ENCODE peak calls at places on chromosomes 12 and 14, in six cellular contexts. B is brain microvascular endothelial cell, K is IMR-90, X is heart left ventricle, N is thoracic aorta, Z is psoas muscle. P is an unnamed sample.

GRCh38 chr12:85630851-85631250 is 205.4 kb downstream of the RASSF9 start:
- DNase-seq in B (no peak), Z (no peak), K (peak), N (no peak), X (no peak), P (no peak)

GRCh38 chr12:32252199-32253073 is 145.8 kb downstream of the BICD1 start:
- DNase-seq in K (no peak), Z (no peak), X (no peak), B (no peak), N (no peak), P (no peak)

GRCh38 chr14:50040401-50040775 is 76.0 kb downstream of the VCPKMT start:
- DNase-seq in B (peak), X (no peak), N (no peak), K (peak), Z (no peak), P (peak)

GRCh38 chr12:93126069-93126474 is 197.0 kb upstream of the EEA1 start:
- DNase-seq in K (no peak), X (no peak), N (no peak), B (no peak), Z (no peak), P (no peak)

GRCh38 chr12:124548854-124549378 is 18.5 kb downstream of the NCOR2 start:
- DNase-seq in B (peak), N (no peak), X (peak), Z (peak), K (peak), P (peak)

GRCh38 chr12:71591601-71592000 is 72.0 kb downstream of the ZFC3H1 start:
- DNase-seq in K (no peak), Z (no peak), B (no peak), X (no peak), N (no peak), P (no peak)

GRCh38 chr14:68552597-68552996 is 240.3 kb downstream of the ZFP36L1 start:
- DNase-seq in K (peak), B (no peak), Z (no peak), N (no peak), X (peak), P (no peak)

GRCh38 chr12:56520025-56520810 is 1.4 kb upstream of the RBMS2 start:
- DNase-seq in N (no peak), B (no peak), K (peak), X (peak), Z (no peak), P (no peak)

DNA sequence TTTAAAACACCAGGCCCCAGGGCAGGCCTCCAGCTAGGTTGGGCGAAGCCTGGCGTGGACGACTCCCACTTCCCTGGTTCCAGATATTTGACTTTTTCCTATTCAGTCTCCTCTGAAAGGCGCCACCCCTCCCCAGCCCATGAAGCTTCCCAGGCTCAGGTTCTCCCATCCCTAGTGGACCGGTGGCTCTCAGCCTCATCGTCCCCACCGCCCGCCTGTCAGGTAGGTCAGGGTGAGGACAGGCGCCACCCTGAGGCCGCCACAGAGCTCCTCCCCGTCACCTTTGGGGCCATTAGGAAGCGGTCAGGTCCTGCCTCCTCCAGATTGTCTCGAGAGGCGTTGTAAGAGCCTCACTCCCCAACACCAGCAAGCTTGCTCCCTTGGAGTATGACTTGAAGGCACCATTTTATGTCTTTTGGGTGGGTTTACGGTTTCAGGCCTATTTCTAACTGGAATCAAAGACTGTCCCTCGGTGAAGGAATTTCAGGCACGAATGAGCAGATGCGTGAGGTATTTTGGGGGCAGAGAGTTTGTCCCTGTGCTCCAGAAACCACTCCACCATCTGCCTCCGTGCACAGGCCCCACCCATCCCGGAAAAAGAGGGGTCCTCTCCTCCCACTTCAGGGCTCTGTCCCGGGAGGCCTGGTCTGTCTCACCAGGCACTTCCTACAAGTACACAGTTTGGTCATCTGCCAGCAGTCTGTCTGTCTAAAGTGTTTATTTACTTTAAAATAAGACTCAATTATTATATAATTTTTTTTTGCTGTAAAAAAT is 55.6 kb downstream of the TSPAN9 start:
- DNase-seq in X (peak), B (peak), K (peak), Z (no peak), N (no peak), P (no peak)
- TF ChIP-seq CTCF in X (no peak), B (no peak), K (no peak), Z (no peak), N (no peak), P (no peak)

GRCh38 chr12:108649668-108650067 is 16.0 kb upstream of the SELPLG start:
- DNase-seq in B (peak), Z (no peak), N (no peak), K (peak), X (no peak), P (no peak)

GRCh38 chr12:108648371-108648770 is 14.7 kb upstream of the SELPLG start:
- DNase-seq in X (no peak), K (no peak), B (no peak), N (no peak), Z (no peak), P (no peak)

GRCh38 chr12:108650083-108650482 is 16.4 kb upstream of the SELPLG start:
- DNase-seq in Z (no peak), N (no peak), X (no peak), K (no peak), B (no peak), P (no peak)

GRCh38 chr12:108647936-108648287 is 14.2 kb upstream of the SELPLG start:
- DNase-seq in X (no peak), N (no peak), Z (no peak), B (no peak), K (no peak), P (no peak)

GRCh38 chr12:108649126-108649525 is 15.4 kb upstream of the SELPLG start:
- DNase-seq in K (peak), Z (no peak), B (peak), N (no peak), X (no peak), P (no peak)
- H3K4me3 ChIP-seq in K (no peak), Z (no peak), B (no peak), N (no peak), X (no peak), P (no peak)

DNA sequence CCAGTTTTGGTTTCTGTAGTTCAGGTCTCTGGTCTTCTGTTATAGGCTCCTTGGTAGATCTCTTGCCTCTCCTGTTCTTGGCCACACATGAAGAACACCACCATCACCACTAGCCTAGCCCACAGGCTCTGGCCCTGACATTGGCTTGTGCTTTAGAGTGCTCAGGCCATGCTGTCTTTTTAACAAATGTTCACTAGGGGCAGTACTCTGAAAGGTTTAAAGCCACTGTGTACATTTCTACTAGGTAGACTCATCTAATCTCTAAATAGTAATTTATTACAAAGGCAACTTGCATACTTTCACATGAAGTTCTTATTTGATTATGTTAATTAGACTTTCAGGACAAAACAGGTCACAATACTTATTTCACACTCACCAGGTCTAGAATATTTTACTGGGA is 38.3 kb downstream of the PDE6H start:
- DNase-seq in X (no peak), K (no peak), N (no peak), Z (no peak), B (no peak), P (no peak)
- TF ChIP-seq CTCF in X (no peak), K (no peak), N (no peak), Z (no peak), B (peak), P (peak)

DNA sequence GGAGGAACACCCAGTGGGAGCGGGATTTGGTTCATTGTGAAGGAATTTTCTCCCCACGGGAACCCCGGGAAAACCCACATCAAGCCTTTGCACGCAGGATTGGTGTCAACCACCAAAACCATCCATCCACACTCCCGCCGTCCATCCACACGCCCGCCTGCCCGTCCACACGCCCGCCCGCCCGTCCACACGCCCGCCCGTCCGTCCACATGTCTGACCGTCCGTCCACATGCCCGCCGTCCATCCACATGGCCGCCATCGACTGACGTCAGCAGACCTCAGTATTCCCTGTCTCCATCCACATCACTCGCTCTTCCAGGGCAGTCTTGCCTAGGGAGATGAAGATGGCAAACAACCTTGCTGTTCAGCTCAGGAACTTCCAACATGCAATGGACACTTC is 6.7 kb upstream of the GPR132 start:
- DNase-seq in K (no peak), Z (peak), X (no peak), N (no peak), B (no peak), P (no peak)
- H3K4me3 ChIP-seq in K (no peak), Z (no peak), X (no peak), N (no peak), B (no peak), P (no peak)

GRCh38 chr14:72636094-72636493 is 257.8 kb downstream of the DPF3 start:
- DNase-seq in X (no peak), Z (no peak), N (no peak), B (no peak), K (peak), P (no peak)

GRCh38 chr14:72632727-72633126 is 261.2 kb downstream of the DPF3 start:
- DNase-seq in X (no peak), B (no peak), Z (no peak), N (no peak), K (no peak), P (no peak)

GRCh38 chr14:72631401-72631800 is 262.5 kb downstream of the DPF3 start:
- DNase-seq in B (no peak), X (no peak), N (no peak), K (no peak), Z (no peak), P (no peak)

GRCh38 chr14:72634910-72635647 is 258.8 kb downstream of the DPF3 start:
- DNase-seq in X (no peak), K (no peak), Z (no peak), N (no peak), B (no peak), P (no peak)

DNA sequence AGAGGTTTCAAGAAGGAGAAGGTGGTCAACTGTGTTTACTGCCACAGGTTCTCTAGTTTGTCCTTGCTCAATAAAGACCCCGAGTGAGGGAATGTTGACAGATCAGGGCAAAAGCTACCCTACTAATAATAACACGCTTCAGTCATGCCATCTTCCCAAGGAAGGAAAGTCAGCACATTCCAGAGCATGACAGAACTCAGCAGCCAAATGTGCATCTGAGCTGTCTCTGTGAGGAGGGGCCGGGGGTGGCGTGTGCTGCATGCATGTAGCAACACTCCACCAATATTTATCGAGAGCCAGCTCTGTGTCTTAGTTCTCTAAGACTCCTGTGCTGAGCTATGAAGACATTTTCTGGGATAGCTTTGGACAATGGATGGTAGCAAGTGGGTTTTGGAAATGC is 260.4 kb downstream of the DPF3 start:
- DNase-seq in X (no peak), Z (no peak), N (no peak), B (no peak), K (no peak), P (no peak)
- TF ChIP-seq CTCF in X (no peak), Z (no peak), N (no peak), B (no peak), K (no peak), P (no peak)

GRCh38 chr14:70189678-70190077 is 927 bp upstream of the SLC8A3 start:
- DNase-seq in K (no peak), N (no peak), X (no peak), B (no peak), Z (no peak), P (no peak)
- H3K4me3 ChIP-seq in K (no peak), N (no peak), X (no peak), B (no peak), Z (peak), P (no peak)

DNA sequence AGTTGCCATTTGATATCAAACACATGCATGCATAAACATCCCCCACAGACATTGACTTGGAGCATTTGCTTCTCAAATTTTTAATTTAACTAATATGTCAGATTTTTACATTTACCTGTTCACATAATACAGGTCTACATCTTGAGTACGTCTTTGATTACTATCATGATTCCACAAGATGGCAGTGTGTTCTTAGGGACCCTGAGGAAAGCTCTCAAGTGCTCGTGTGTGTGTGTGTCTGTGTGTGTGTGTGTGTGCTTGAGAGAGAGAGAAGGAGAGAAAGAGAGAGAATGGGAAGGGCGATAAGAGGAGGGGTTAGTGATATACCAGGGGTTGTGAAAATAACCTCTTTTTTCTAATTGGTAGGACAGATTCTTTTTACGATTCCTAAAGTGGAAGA is 167.1 kb upstream of the OR4E1 start:
- DNase-seq in B (no peak), N (no peak), Z (no peak), K (no peak), X (no peak), P (no peak)
- TF ChIP-seq CTCF in B (peak), N (no peak), Z (no peak), K (no peak), X (no peak), P (no peak)

DNA sequence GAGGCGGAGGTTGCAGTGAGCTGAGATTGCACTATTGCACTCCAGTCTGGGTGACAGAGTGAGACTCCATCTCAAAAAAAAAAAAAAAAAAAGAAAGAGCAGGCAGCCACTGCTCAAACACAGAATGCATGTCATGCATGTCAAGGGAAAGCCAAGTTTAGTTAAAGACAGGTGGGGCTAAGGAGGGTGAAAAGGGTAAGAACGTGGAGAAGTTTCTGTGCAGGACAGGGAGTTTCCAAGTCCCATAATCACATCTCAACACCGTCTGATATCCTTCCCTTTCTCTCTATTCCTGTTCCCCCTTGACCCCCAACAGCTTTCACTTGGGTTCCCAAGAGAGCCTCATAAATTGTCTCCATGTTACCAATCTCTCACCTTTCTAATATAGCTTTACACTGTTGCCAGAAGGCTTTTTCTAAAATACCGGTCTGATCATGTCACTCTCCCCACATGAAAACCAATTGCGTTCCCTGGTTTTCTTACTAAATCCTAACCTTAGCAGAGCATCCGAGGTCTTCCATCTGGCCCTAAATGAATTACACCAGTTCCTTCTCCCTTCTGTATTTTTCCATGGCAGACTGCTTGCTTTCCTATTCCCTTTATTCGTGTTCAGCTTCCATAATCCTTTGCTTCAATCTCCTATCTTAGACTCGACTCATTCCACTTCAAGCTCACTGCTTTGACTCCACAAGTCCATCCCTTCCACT is 37.0 kb downstream of the LIMA1 start:
- DNase-seq in Z (no peak), K (no peak), X (no peak), B (no peak), N (no peak), P (no peak)
- H3K4me3 ChIP-seq in Z (no peak), K (no peak), X (no peak), B (no peak), N (no peak), P (no peak)

GRCh38 chr12:66107451-66107915 is 23.1 kb downstream of the LLPH start:
- DNase-seq in B (peak), Z (peak), X (no peak), K (peak), N (peak), P (peak)

DNA sequence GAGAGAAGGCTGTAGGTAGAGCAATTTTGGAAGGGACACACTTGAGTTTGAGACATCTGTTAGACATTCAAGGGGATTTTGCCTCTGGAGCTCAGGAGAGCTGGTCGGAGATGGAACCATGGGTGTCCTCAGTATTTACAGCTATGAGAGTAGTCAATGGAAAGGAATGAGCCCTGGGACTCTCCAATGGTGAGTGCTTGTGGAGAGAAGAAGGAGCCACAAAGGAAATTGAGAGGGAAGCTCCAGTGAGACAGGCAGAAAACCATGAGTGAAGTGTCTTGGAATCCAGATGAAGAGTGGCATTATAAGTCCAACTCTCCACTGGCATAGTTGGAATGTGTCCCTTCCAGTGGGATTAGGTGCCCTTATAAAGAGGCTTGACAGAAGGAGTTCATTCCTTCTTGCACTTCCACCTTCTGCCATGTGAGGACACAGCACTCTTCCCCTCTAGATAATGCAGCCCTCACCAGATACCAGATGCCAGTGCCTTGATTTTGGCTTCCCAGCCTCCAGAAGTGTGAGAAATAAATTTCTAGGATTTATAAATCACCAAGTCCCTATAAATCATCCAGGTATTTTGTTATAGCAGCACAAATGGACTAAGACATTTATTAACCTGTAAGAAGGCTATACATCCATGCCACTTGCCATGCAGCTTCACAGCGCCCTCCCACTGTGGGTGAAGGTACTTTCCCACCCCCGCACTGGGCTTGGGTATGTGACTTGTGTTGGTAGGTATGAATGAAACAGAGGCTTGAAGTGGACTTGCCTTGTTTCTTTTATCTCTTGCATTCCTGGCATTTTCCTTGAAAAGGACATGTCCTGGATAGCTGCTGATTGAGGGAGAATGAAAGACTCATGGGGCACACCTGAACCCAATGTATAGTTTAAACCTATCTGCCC is 27.3 kb downstream of the LLPH start:
- DNase-seq in X (no peak), B (no peak), Z (no peak), K (peak), N (no peak), P (no peak)
- TF ChIP-seq CTCF in X (no peak), B (peak), Z (no peak), K (peak), N (no peak), P (peak)

GRCh38 chr14:75258079-75258802 is 20.4 kb upstream of the FOS start:
- DNase-seq in Z (peak), B (no peak), K (peak), X (no peak), N (no peak), P (peak)

GRCh38 chr14:75259510-75259855 is 19.1 kb upstream of the FOS start:
- DNase-seq in B (peak), K (peak), N (no peak), X (no peak), Z (no peak), P (no peak)

GRCh38 chr14:75259946-75260545 is 18.6 kb upstream of the FOS start:
- DNase-seq in N (no peak), K (no peak), X (no peak), B (no peak), Z (no peak), P (no peak)

GRCh38 chr14:75257241-75257640 is 21.4 kb upstream of the FOS start:
- DNase-seq in B (no peak), N (no peak), Z (no peak), X (no peak), K (peak), P (no peak)

DNA sequence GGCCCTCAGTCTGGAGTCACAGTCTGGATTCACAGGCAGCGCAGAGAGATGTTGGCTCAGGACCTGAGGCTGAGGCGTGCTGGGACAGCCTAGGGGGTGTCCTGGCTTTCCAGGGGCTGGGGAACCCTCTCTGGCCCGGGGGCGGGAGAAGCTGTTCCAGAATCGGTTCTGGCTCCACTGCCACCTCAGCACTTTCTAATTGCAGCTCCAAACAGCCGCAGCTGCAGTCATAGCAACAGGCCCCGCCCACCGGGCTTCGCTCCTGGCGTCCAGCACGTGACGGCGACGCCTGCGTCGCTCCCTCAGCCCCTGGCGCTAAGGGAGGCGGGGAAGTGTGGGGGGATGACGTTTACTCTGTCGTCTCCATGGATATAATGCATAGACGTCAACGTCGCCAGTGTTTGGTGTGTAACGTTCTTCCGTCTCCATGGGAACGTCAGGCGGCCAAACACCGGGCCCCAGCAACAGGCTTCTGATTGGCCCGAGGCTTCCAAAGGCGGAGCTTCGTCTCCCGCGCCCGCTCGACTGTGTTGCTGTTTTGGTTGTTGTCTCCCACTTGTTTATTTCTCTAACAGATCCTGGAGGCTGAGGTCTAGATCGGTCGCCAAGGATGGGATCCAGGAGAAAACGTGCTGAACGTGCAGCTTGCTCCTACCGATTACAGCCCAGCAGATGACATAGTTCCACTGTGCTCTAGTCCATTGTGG is 19.7 kb upstream of the FOS start:
- DNase-seq in B (peak), Z (peak), X (peak), N (peak), K (peak), P (peak)
- H3K4me3 ChIP-seq in B (peak), Z (peak), X (peak), N (peak), K (peak), P (peak)